ENCODE peak calls at places on chromosome 9, in nine cellular contexts. J is A549, H is spleen, B is uterus, A is right lobe of liver, Q is endothelial cell of umbilical vein, V is ovary, X is stomach, I is heart left ventricle. O is an unnamed sample. For H3K9me3, the result is how much of the 10 kb centered on the place peaks cover.

GRCh38 chr9:107819772-107820171 is 330.2 kb upstream of the KLF4 start:
- DNase-seq in J (no peak), H (no peak), B (no peak), A (peak), Q (no peak), V (peak), X (peak), I (no peak), O (peak)

GRCh38 chr9:91750343-91750742 is 199.7 kb downstream of the ROR2 start:
- DNase-seq in J (no peak), H (peak), B (no peak), A (no peak), Q (no peak), V (no peak), X (no peak), I (no peak), O (no peak)

GRCh38 chr9:34267660-34268059 is 61.4 kb downstream of the KIF24 start:
- DNase-seq in J (no peak), H (no peak), B (no peak), A (no peak), Q (peak), V (no peak), X (no peak), I (no peak), O (no peak)

GRCh38 chr9:133738039-133738805 is at the start of gene SARDH:
- DNase-seq in J (no peak), H (peak), B (peak), A (peak), Q (peak), V (peak), X (peak), I (peak), O (peak)

GRCh38 chr9:81682797-81683196 is 6.5 kb downstream of the TLE1 start:
- DNase-seq in J (no peak), H (no peak), B (no peak), A (no peak), Q (peak), V (no peak), X (peak), I (no peak), O (peak)

GRCh38 chr9:102237094-102237493 is 498.6 kb upstream of the GRIN3A start:
- DNase-seq in J (no peak), H (no peak), B (no peak), A (no peak), Q (no peak), V (no peak), X (no peak), I (no peak), O (no peak)

GRCh38 chr9:97564291-97565175 is 63.1 kb downstream of the TMOD1 start:
- DNase-seq in J (peak), H (peak), B (no peak), A (no peak), Q (peak), V (no peak), X (peak), I (no peak), O (peak)

GRCh38 chr9:109314011-109314531 is 6.8 kb downstream of the EPB41L4B start:
- DNase-seq in J (no peak), H (no peak), B (no peak), A (no peak), Q (no peak), V (no peak), X (peak), I (no peak), O (peak)

GRCh38 chr9:4614627-4615026 is 47.5 kb upstream of the PLPP6 start:
- DNase-seq in J (no peak), H (no peak), B (no peak), A (no peak), Q (no peak), V (no peak), X (no peak), I (no peak), O (no peak)

GRCh38 chr9:104092192-104092591 is 1.9 kb upstream of the SMC2 start:
- DNase-seq in J (no peak), H (no peak), B (no peak), A (no peak), Q (no peak), V (no peak), X (no peak), I (no peak), O (no peak)

GRCh38 chr9:104090578-104090977 is 3.5 kb upstream of the SMC2 start:
- DNase-seq in J (no peak), H (no peak), B (no peak), A (no peak), Q (no peak), V (no peak), X (no peak), I (no peak), O (no peak)

GRCh38 chr9:104091028-104091590 is 3.0 kb upstream of the SMC2 start:
- DNase-seq in J (no peak), H (no peak), B (no peak), A (no peak), Q (no peak), V (no peak), X (no peak), I (no peak), O (no peak)

GRCh38 chr9:104093162-104093561 is 947 bp upstream of the SMC2 start:
- DNase-seq in J (no peak), H (no peak), B (no peak), A (no peak), Q (no peak), V (no peak), X (no peak), I (no peak), O (no peak)

DNA sequence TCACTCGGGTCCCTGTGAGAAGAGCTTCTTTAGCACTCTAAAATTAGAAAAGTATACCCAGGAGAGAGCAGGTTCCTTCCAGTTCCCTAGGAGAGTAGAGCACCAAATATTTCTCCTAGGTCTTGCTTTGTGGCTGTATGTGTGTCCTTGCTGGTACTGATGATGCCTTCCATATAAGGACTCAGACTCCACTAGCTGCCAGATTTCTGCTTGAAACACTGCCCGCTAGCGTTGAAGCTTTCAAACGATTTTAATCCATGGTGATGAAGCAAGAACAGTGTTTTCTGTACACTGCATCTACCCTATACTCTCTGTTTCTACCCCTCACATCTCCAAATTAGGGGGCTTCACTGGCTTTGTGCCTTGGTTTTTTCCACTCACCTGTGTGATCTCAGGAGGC is 2.4 kb upstream of the SMC2 start:
- DNase-seq in J (peak), H (no peak), B (peak), A (no peak), Q (peak), V (no peak), X (no peak), I (peak), O (peak)
- H3K4me3 ChIP-seq in J (no peak), H (no peak), B (peak), A (no peak), Q (no peak), V (peak), X (peak), I (peak), O (no peak)

GRCh38 chr9:93648181-93648580 is 71.8 kb downstream of the PHF2 start:
- DNase-seq in J (no peak), H (no peak), B (no peak), A (no peak), Q (no peak), V (no peak), X (peak), I (no peak), O (peak)

GRCh38 chr9:93649610-93650261 is 73.4 kb downstream of the PHF2 start:
- DNase-seq in J (no peak), H (no peak), B (peak), A (no peak), Q (no peak), V (no peak), X (no peak), I (peak), O (peak)

GRCh38 chr9:93651521-93651950 is 75.2 kb downstream of the PHF2 start:
- DNase-seq in J (no peak), H (no peak), B (no peak), A (no peak), Q (no peak), V (no peak), X (no peak), I (peak), O (peak)

GRCh38 chr9:93648836-93649235 is 72.5 kb downstream of the PHF2 start:
- DNase-seq in J (no peak), H (peak), B (peak), A (no peak), Q (no peak), V (peak), X (peak), I (no peak), O (peak)

DNA sequence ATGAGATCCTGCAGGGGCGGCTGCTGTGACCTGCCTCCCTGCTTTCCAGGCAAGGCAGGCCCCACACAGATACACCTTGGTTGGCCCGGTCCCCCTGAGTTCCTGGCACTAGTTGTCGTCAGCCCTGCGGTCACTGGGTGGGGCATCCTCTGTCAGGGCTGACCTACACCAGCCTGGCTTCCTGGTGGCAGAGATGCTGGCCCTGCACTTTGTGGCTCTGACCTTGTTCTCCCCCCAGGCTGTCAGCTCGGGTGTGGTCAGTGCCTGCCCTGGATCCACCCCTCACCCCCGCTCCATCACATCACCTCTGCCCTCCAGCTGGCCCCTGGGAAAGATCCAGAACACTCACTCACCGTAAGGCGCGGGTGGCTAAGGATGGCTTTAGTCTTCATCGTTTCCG is 74.1 kb downstream of the PHF2 start:
- DNase-seq in J (no peak), H (peak), B (peak), A (peak), Q (no peak), V (peak), X (peak), I (peak), O (peak)
- TF ChIP-seq POLR2A in J (no peak), H (no peak), B (no peak), A (no peak), Q (no peak), V (no peak), X (no peak), I (no peak), O (no peak)

GRCh38 chr9:65432051-65432450 is 147.0 kb upstream of the FOXD4L5 start:
- DNase-seq in J (no peak), H (no peak), B (no peak), A (no peak), Q (no peak), V (no peak), X (no peak), I (no peak), O (no peak)
- H3K9me3 ChIP-seq in J (under half), H (under half), B (under half), A (under half), Q (under half), V (under half), X (under half), I (under half), O (under half)

GRCh38 chr9:137138058-137138697 is 776 bp upstream of the GRIN1 start:
- DNase-seq in J (peak), H (no peak), B (no peak), A (no peak), Q (no peak), V (no peak), X (no peak), I (no peak), O (no peak)
- H3K4me3 ChIP-seq in J (no peak), H (peak), B (no peak), A (no peak), Q (no peak), V (no peak), X (no peak), I (no peak), O (no peak)

DNA sequence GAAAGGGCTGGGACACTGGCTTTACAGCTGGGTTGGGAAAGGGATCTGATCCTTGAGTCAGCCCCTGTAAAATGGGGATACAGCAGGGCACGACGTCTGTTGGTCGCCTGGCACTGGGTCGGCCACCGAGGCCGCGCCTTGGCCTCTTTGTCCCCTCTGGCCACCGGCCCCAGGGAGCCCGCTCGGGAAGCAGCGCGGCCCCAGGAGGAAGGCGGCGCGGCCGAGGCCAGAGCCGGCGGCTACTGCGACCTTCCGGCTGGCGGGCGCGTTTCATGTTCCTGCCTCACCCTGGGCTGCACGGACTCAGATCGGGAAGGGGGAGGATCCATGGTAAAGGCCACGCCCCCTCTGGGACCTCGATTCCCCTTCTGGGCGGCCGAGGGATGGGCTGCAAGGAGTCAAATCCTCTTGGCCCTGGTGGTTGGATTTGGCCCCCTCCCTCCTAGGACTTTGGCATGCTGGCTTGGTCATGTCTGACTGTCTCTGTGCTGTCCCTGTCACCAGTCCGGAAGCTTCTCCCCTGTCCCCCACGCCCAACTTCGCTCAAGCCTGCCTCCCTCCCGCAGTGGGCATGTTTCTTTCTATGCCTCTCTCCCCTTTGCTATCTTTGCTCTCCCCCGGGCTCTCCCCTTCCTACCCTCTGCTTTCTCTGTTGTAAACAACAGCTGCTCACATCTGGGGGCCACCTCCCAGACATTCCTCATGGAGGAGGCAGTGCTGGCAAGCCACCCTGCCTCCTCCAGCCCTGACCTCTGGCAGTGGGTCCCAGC is 25.8 kb downstream of the FPGS start:
- DNase-seq in J (peak), H (peak), B (peak), A (peak), Q (peak), V (peak), X (peak), I (peak), O (peak)
- TF ChIP-seq POLR2A in J (peak), H (peak), B (peak), A (peak), Q (peak), V (peak), X (no peak), I (no peak), O (peak)

GRCh38 chr9:135275926-135276289 is 188.4 kb downstream of the OLFM1 start:
- DNase-seq in J (no peak), H (no peak), B (no peak), A (no peak), Q (no peak), V (no peak), X (no peak), I (no peak), O (no peak)

GRCh38 chr9:135273077-135273476 is 185.6 kb downstream of the OLFM1 start:
- DNase-seq in J (no peak), H (no peak), B (no peak), A (no peak), Q (no peak), V (no peak), X (no peak), I (no peak), O (no peak)

GRCh38 chr9:135269912-135270630 is 182.6 kb downstream of the OLFM1 start:
- DNase-seq in J (no peak), H (no peak), B (no peak), A (no peak), Q (no peak), V (no peak), X (no peak), I (no peak), O (no peak)

GRCh38 chr9:135275163-135275925 is 187.9 kb downstream of the OLFM1 start:
- DNase-seq in J (no peak), H (no peak), B (no peak), A (no peak), Q (no peak), V (no peak), X (peak), I (peak), O (no peak)

GRCh38 chr9:135272608-135273007 is 185.1 kb downstream of the OLFM1 start:
- DNase-seq in J (no peak), H (no peak), B (no peak), A (no peak), Q (no peak), V (no peak), X (no peak), I (no peak), O (no peak)
- H3K9me3 ChIP-seq in J (under half), H (under half), B (under half), A (under half), Q (under half), V (under half), X (under half), I (under half), O (under half)

DNA sequence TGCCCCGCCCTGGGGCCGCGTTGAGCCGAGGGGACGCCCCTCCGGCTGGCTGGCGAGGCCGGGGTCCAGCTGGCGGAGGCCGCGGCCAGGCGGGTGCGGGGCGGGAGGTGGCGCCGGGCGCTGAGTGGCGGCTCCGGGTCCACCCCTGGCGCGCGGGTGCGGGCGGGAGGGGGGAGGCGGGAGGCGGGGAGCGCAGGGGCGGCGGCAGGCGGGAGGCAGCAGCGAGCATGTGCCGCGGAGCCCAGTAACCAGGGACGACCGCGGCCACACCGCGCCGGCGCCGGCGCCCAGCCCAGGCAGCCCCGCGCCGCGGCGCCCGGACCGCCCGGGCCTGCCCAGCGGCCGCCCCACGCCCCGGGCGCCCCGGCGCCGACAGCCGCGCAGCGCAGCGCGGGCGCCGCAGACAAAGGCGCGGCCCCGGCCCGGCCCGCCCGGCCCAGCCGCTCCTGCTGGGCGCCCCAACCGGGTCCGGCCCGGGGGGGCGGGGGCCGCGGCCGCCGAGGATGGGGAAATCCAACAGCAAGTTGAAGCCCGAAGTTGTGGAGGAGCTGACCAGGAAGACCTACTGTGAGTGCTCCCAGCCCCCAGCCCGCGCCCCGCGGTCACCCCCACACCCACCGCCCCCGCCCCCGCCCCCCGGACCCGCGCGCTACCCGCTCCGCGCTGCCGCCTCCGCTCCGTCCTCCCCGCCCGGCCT is at the start of gene NCS1:
- DNase-seq in J (peak), H (no peak), B (peak), A (peak), Q (peak), V (peak), X (peak), I (peak), O (peak)
- H3K4me3 ChIP-seq in J (peak), H (peak), B (peak), A (peak), Q (peak), V (peak), X (peak), I (peak), O (peak)

GRCh38 chr9:20095430-20096092 is 306.7 kb upstream of the SLC24A2 start:
- DNase-seq in J (no peak), H (no peak), B (no peak), A (no peak), Q (no peak), V (no peak), X (no peak), I (no peak), O (no peak)
- TF ChIP-seq POLR2A in J (no peak), H (no peak), B (no peak), A (no peak), Q (no peak), V (no peak), X (no peak), I (no peak), O (no peak)

GRCh38 chr9:21883642-21884041 is 81.2 kb downstream of the MTAP start:
- DNase-seq in J (no peak), H (no peak), B (no peak), A (no peak), Q (no peak), V (no peak), X (no peak), I (no peak), O (no peak)
- H3K9me3 ChIP-seq in J (under half), H (under half), B (under half), A (under half), Q (under half), V (under half), X (under half), I (under half), O (under half)